ENCODE peak calls at places on chromosomes 11 and 22, in six cellular contexts. A is T-cell; Y is neural crest cell; C is fibroblast of the conjunctiva; F is ELR; J is activated CD8-positive, alpha-beta memory T cell treated with anti-CD3 and anti-CD28 coated beads for 24 hours. B is an unnamed sample.

GRCh38 chr11:6670202-6670830 is 12.8 kb downstream of the MRPL17 start:
- DNase-seq in F (no peak), A (no peak), J (no peak), C (no peak), Y (no peak), B (no peak)

GRCh38 chr11:7278314-7278917 is 26.7 kb downstream of the SYT9 start:
- DNase-seq in J (no peak), A (no peak), F (peak), C (peak), Y (peak), B (no peak)

GRCh38 chr22:41022470-41023298 is 69.7 kb upstream of the EP300 start:
- DNase-seq in J (peak), A (peak), F (peak), Y (peak), C (peak), B (peak)

GRCh38 chr22:48244388-48245118 is 1482.1 kb downstream of the TBC1D22A start:
- DNase-seq in A (no peak), Y (no peak), F (no peak), C (no peak), J (peak), B (no peak)

GRCh38 chr11:117703209-117703608 is 93.8 kb downstream of the DSCAML1 start:
- DNase-seq in C (no peak), J (no peak), A (no peak), Y (no peak), F (no peak), B (no peak)

GRCh38 chr11:131658952-131659351 is 288.5 kb downstream of the NTM start:
- DNase-seq in C (no peak), J (no peak), A (no peak), Y (no peak), F (no peak), B (no peak)

GRCh38 chr11:86335131-86335768 is 33.2 kb downstream of the HIKESHI start:
- DNase-seq in Y (no peak), F (no peak), A (no peak), J (no peak), C (no peak), B (no peak)

GRCh38 chr11:75536786-75537629 is 11.3 kb upstream of the GDPD5 start:
- DNase-seq in A (no peak), F (peak), Y (no peak), C (no peak), J (peak), B (no peak)

GRCh38 chr11:128946646-128947045 is 4.0 kb upstream of the TP53AIP1 start:
- DNase-seq in Y (no peak), J (no peak), A (no peak), F (no peak), C (no peak), B (no peak)

GRCh38 chr22:23365524-23365923 is 185.2 kb downstream of the BCR start:
- DNase-seq in F (no peak), Y (no peak), A (no peak), J (peak), C (no peak), B (no peak)

GRCh38 chr11:3124821-3125220 is 40.3 kb downstream of the OSBPL5 start:
- DNase-seq in A (no peak), Y (no peak), C (no peak), J (no peak), F (no peak), B (no peak)

GRCh38 chr11:132137981-132138313 is 767.5 kb downstream of the NTM start:
- DNase-seq in A (no peak), J (no peak), F (peak), C (no peak), Y (no peak), B (no peak)

GRCh38 chr11:132895340-132895739 is 637.0 kb downstream of the OPCML start:
- DNase-seq in F (no peak), A (no peak), J (no peak), Y (no peak), C (no peak), B (peak)

GRCh38 chr11:100719362-100719761 is 32.3 kb downstream of the ARHGAP42 start:
- DNase-seq in Y (no peak), F (no peak), A (no peak), J (no peak), C (peak), B (no peak)

GRCh38 chr22:22936190-22936914 is 48.7 kb downstream of the IGLL5 start:
- DNase-seq in F (no peak), A (no peak), J (no peak), C (no peak), Y (no peak), B (no peak)

GRCh38 chr11:614583-615452 is 932 bp downstream of the IRF7 start:
- DNase-seq in F (no peak), J (no peak), C (no peak), Y (no peak), A (no peak), B (no peak)

GRCh38 chr11:81658722-81659121 is 1074.9 kb downstream of the FAM181B start:
- DNase-seq in A (no peak), J (no peak), C (no peak), F (peak), Y (no peak), B (no peak)

GRCh38 chr11:44096360-44097188 is 1.1 kb downstream of the EXT2 start:
- DNase-seq in F (peak), A (no peak), C (no peak), J (no peak), Y (no peak), B (no peak)

GRCh38 chr11:76186776-76187279 is 19.5 kb downstream of the WNT11 start:
- DNase-seq in Y (no peak), A (no peak), F (no peak), J (no peak), C (no peak), B (no peak)

GRCh38 chr11:1435820-1436467 is 46.2 kb downstream of the BRSK2 start:
- DNase-seq in F (no peak), A (no peak), C (no peak), J (no peak), Y (no peak), B (no peak)

GRCh38 chr22:21051145-21051835 is 5.5 kb downstream of the LRRC74B start:
- DNase-seq in F (no peak), J (no peak), C (no peak), A (no peak), Y (no peak), B (no peak)

GRCh38 chr22:49983148-49984042 is 22.8 kb downstream of the PIM3 start:
- DNase-seq in C (no peak), F (no peak), Y (no peak), J (peak), A (no peak), B (no peak)

GRCh38 chr11:38582756-38583155 is 1984.7 kb upstream of the RAG2 start:
- DNase-seq in A (no peak), C (no peak), Y (no peak), J (no peak), F (no peak), B (no peak)

GRCh38 chr11:111762981-111763643 is 3.1 kb downstream of the PPP2R1B start:
- DNase-seq in A (no peak), J (no peak), C (no peak), Y (no peak), F (no peak), B (no peak)

GRCh38 chr11:68766786-68767185 is 15.5 kb upstream of the TESMIN start:
- DNase-seq in A (no peak), C (no peak), Y (no peak), J (no peak), F (no peak), B (no peak)

GRCh38 chr11:6505577-6506240 is 8.6 kb downstream of the DNHD1 start:
- DNase-seq in A (no peak), Y (no peak), J (no peak), F (peak), C (peak), B (peak)

GRCh38 chr22:39530692-39531331 is 1.7 kb downstream of the RPS19BP1 start:
- DNase-seq in F (peak), J (no peak), A (no peak), C (no peak), Y (peak), B (no peak)

GRCh38 chr11:100876826-100877545 is 189.9 kb downstream of the ARHGAP42 start:
- DNase-seq in J (no peak), Y (no peak), A (no peak), F (peak), C (peak), B (peak)

GRCh38 chr11:44112083-44112865 is 16.8 kb downstream of the EXT2 start:
- DNase-seq in Y (no peak), A (no peak), C (peak), J (no peak), F (peak), B (no peak)

GRCh38 chr11:83649468-83649915 is 363.3 kb upstream of the CCDC90B start:
- DNase-seq in F (no peak), J (no peak), C (no peak), Y (no peak), A (no peak), B (no peak)

GRCh38 chr22:41598081-41598480 is 8.4 kb upstream of the PMM1 start:
- DNase-seq in F (peak), A (no peak), C (no peak), J (no peak), Y (no peak), B (no peak)

GRCh38 chr11:97432926-97433325 is 1043.1 kb downstream of the JRKL start:
- DNase-seq in C (no peak), J (no peak), A (no peak), F (no peak), Y (no peak), B (no peak)

GRCh38 chr11:19187101-19187500 is 14.7 kb downstream of the CSRP3 start:
- DNase-seq in J (no peak), F (no peak), Y (no peak), C (no peak), A (no peak), B (no peak)

GRCh38 chr22:44600386-44600785 is 101.6 kb upstream of the PRR5 start:
- DNase-seq in F (no peak), C (no peak), J (no peak), A (no peak), Y (no peak), B (no peak)

GRCh38 chr11:125146232-125146631 is 18.3 kb upstream of the PKNOX2 start:
- DNase-seq in C (no peak), J (no peak), Y (no peak), A (no peak), F (no peak), B (no peak)